ENCODE peak calls at places on chromosome 4, in six cellular contexts. T is OCI-LY7, B is IMR-90, H is breast epithelium, O is right lobe of liver, S is mucosa of descending colon. C is an unnamed sample.

GRCh38 chr4:177673980-177674504 is 231.8 kb upstream of the AGA start:
- DNase-seq in T (no peak), B (no peak), H (no peak), O (no peak), S (no peak), C (no peak)

GRCh38 chr4:67674098-67674497 is 26.9 kb downstream of the UBA6 start:
- DNase-seq in T (no peak), B (no peak), H (no peak), O (no peak), S (no peak), C (no peak)

GRCh38 chr4:23881674-23882337 is 8.0 kb downstream of the PPARGC1A start:
- DNase-seq in T (no peak), B (no peak), H (no peak), O (no peak), S (no peak), C (no peak)

GRCh38 chr4:174763454-174764104 is 65.5 kb downstream of the GLRA3 start:
- DNase-seq in T (no peak), B (no peak), H (no peak), O (no peak), S (no peak), C (no peak)

GRCh38 chr4:53702334-53703266 is 111.3 kb upstream of the LNX1 start:
- DNase-seq in T (peak; percentile 87), B (peak; percentile 77), H (peak; percentile 61), O (peak; percentile 89), S (peak; percentile 85), C (peak; percentile 85)

GRCh38 chr4:160038560-160038959 is 935.7 kb downstream of the RAPGEF2 start:
- DNase-seq in T (no peak), B (no peak), H (no peak), O (no peak), S (no peak), C (no peak)

GRCh38 chr4:70801265-70801809 is 38.4 kb downstream of the GRSF1 start:
- DNase-seq in T (no peak), B (no peak), H (no peak), O (no peak), S (no peak), C (no peak)

GRCh38 chr4:27010334-27010940 is 149.8 kb downstream of the STIM2 start:
- DNase-seq in T (peak; percentile 78), B (peak; percentile 75), H (peak; percentile 27), O (peak; percentile 60), S (peak; percentile 60), C (peak; percentile 51)

GRCh38 chr4:80178964-80179363 is 18.3 kb upstream of the PRDM8 start:
- DNase-seq in T (no peak), B (no peak), H (no peak), O (no peak), S (no peak), C (no peak)

GRCh38 chr4:1383728-1384591 is 22.3 kb downstream of the NKX1-1 start:
- DNase-seq in T (no peak), B (no peak), H (no peak), O (peak; percentile 11), S (no peak), C (no peak)

GRCh38 chr4:158936238-158936637 is 166.6 kb upstream of the RAPGEF2 start:
- DNase-seq in T (no peak), B (no peak), H (no peak), O (no peak), S (no peak), C (no peak)

GRCh38 chr4:93384897-93385296 is 443.7 kb upstream of the ATOH1 start:
- DNase-seq in T (no peak), B (peak; percentile 81), H (no peak), O (no peak), S (no peak), C (no peak)

GRCh38 chr4:13430834-13431568 is 53.1 kb downstream of the RAB28 start:
- DNase-seq in T (peak; percentile 12), B (no peak), H (no peak), O (no peak), S (no peak), C (no peak)

GRCh38 chr4:48913346-48913745 is 6.8 kb upstream of the OCIAD2 start:
- DNase-seq in T (no peak), B (peak; percentile 92), H (no peak), O (no peak), S (no peak), C (no peak)

GRCh38 chr4:102518703-102519131 is 17.6 kb downstream of the NFKB1 start:
- DNase-seq in T (no peak), B (no peak), H (no peak), O (no peak), S (no peak), C (no peak)

GRCh38 chr4:52032005-52032404 is 6.1 kb downstream of the SGCB start:
- DNase-seq in T (no peak), B (no peak), H (no peak), O (no peak), S (no peak), C (no peak)

GRCh38 chr4:52036875-52037274 is 1.2 kb downstream of the SGCB start:
- DNase-seq in T (no peak), B (no peak), H (no peak), O (no peak), S (no peak), C (no peak)

GRCh38 chr4:52038109-52038912 is at the start of gene SGCB:
- DNase-seq in T (peak; percentile 70), B (peak; percentile 31), H (peak; percentile 21), O (peak; percentile 75), S (peak; percentile 72), C (peak; percentile 88)

GRCh38 chr4:52035190-52035589 is 2.9 kb downstream of the SGCB start:
- DNase-seq in T (no peak), B (no peak), H (no peak), O (no peak), S (no peak), C (no peak)

DNA sequence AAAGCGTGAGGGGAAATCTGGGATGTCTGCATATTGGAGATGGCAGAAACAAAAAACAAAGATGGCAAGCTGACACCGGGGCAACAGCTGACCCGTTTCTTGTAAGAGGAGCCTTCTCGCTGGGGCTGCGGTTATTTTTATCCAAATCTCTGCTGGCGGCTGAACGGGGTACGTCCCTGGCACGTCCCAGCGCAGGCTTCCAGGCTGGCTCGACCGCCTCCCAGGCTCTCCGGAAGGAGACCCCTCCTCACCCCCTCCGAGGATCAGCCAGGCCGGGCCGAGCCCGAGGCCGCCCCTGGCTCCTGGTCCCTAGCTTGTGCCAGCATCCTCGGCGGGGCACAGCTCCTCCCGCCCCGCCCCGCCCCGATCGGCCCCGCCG is 380 bp downstream of the SGCB start:
- DNase-seq in T (peak; percentile 51), B (peak; percentile 33), H (no peak), O (no peak), S (no peak), C (peak; percentile 42)
- H3K4me3 ChIP-seq in T (peak overlapping the region; percentile 96), B (peak overlapping the region; percentile 98), H (peak overlapping the region; percentile 79), O (peak overlapping the region; percentile 50), S (peak overlapping the region; percentile 75), C (peak overlapping the region; percentile 58)

GRCh38 chr4:77471821-77472495 is 133.7 kb upstream of the CXCL13 start:
- DNase-seq in T (no peak), B (no peak), H (peak; percentile 29), O (no peak), S (no peak), C (no peak)
- H3K9me3 ChIP-seq in T (no peaks in the 10 kb centered on the region), B (no peaks in the 10 kb centered on the region), H (peaks cover 6% of the 10 kb centered on the region), O (no peaks in the 10 kb centered on the region), S (no peaks in the 10 kb centered on the region), C (no peaks in the 10 kb centered on the region)

GRCh38 chr4:85824166-85824945 is 349.4 kb downstream of the ARHGAP24 start:
- DNase-seq in T (no peak), B (no peak), H (no peak), O (no peak), S (no peak), C (no peak)

GRCh38 chr4:85821688-85822087 is 346.7 kb downstream of the ARHGAP24 start:
- DNase-seq in T (no peak), B (no peak), H (no peak), O (no peak), S (no peak), C (no peak)

GRCh38 chr4:85818700-85819099 is 343.8 kb downstream of the ARHGAP24 start:
- DNase-seq in T (no peak), B (no peak), H (no peak), O (no peak), S (no peak), C (no peak)

GRCh38 chr4:85825937-85826678 is 351.2 kb downstream of the ARHGAP24 start:
- DNase-seq in T (no peak), B (peak; percentile 58), H (no peak), O (no peak), S (peak; percentile 41), C (peak; percentile 53)

GRCh38 chr4:85823295-85823694 is 348.3 kb downstream of the ARHGAP24 start:
- DNase-seq in T (no peak), B (peak; percentile 62), H (no peak), O (no peak), S (no peak), C (no peak)
- H3K4me3 ChIP-seq in T (no peak overlapping the region), B (no peak overlapping the region), H (no peak overlapping the region), O (no peak overlapping the region), S (no peak overlapping the region), C (no peak overlapping the region)

GRCh38 chr4:142656178-142656577 is 189.9 kb downstream of the INPP4B start:
- DNase-seq in T (peak; percentile 30), B (no peak), H (no peak), O (no peak), S (peak; percentile 19), C (no peak)
- H3K9me3 ChIP-seq in T (peaks cover 35% of the 10 kb centered on the region), B (peaks cover 26% of the 10 kb centered on the region), H (peaks cover 36% of the 10 kb centered on the region), O (peaks cover 6% of the 10 kb centered on the region), S (peaks cover 71% of the 10 kb centered on the region), C (peaks cover 98% of the 10 kb centered on the region)

DNA sequence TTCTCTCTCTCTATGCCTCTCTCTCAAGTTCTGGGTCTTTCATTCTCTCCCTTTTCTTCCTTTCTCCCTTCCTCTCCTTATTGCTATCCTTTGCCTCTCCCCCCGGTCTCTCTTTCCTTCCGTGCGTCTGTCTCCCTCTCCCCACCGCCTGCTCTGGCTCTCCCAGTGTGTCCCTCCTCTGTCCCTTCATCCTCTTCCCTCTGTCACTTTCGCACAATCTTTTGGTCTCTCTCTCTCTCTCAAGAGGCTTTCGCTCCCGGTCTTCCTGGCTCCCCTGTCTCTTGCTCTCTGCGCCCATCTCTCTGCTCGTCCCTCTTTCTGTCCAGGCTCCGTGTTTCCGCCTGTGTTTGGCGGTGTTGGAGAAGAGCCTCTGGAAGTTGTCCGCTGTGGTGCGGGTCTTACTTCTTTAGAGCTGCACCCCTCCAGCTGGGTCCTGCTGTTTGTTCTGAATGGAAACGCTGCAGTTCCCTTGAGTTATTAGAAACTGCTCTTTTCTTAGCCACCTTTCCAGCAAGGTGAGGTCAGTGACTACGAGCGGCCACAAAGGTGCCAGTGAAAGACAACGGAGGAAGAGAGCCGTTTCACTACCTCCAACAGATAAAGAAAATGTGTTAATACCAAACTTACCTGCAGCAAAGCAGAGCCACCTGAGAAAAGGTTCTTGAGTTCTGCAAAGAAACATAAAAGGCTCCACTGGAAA is 1.1 kb downstream of the BMPR1B start:
- DNase-seq in T (no peak), B (no peak), H (no peak), O (no peak), S (no peak), C (no peak)
- H3K4me3 ChIP-seq in T (no peak overlapping the region), B (peak overlapping the region; percentile 42), H (peak overlapping the region; percentile 50), O (peak overlapping the region; percentile 28), S (no peak overlapping the region), C (peak overlapping the region; percentile 19)

GRCh38 chr4:161791796-161792556 is 371.8 kb downstream of the FSTL5 start:
- DNase-seq in T (no peak), B (no peak), H (no peak), O (peak; percentile 11), S (no peak), C (no peak)
- H3K9me3 ChIP-seq in T (no peaks in the 10 kb centered on the region), B (peaks cover 8% of the 10 kb centered on the region), H (peaks cover 9% of the 10 kb centered on the region), O (no peaks in the 10 kb centered on the region), S (no peaks in the 10 kb centered on the region), C (peaks cover 21% of the 10 kb centered on the region)

GRCh38 chr4:108622022-108622421 is 1.6 kb downstream of the RPL34 start:
- DNase-seq in T (no peak), B (no peak), H (no peak), O (no peak), S (no peak), C (no peak)
- H3K4me3 ChIP-seq in T (peak overlapping the region; percentile 90), B (no peak overlapping the region), H (no peak overlapping the region), O (no peak overlapping the region), S (no peak overlapping the region), C (peak overlapping the region; percentile 81)

GRCh38 chr4:30641345-30641744 is 78.8 kb upstream of the PCDH7 start:
- DNase-seq in T (no peak), B (no peak), H (no peak), O (no peak), S (no peak), C (no peak)
- H3K9me3 ChIP-seq in T (no peaks in the 10 kb centered on the region), B (no peaks in the 10 kb centered on the region), H (no peaks in the 10 kb centered on the region), O (no peaks in the 10 kb centered on the region), S (no peaks in the 10 kb centered on the region), C (no peaks in the 10 kb centered on the region)

C was measured in left lung.